ENCODE peak calls at places on chromosomes 5 and 9, in four cellular contexts. One of them, this sample, is unnamed.

GRCh38 chr9:115733318-115733717 is 420.3 kb upstream of the PAPPA start:
- DNase-seq in AG04450: no peak
- DNase-seq in lower lobe of right lung: no peak
- DNase-seq in kidney: no peak
- DNase-seq in this sample: no peak

GRCh38 chr9:35277171-35277520 is 115.3 kb downstream of the UNC13B start:
- DNase-seq in lower lobe of right lung: no peak
- DNase-seq in AG04450: no peak
- DNase-seq in kidney: no peak
- DNase-seq in this sample: no peak

GRCh38 chr5:30981576-30981975 is 211.9 kb upstream of the CDH6 start:
- DNase-seq in AG04450: no peak
- DNase-seq in kidney: no peak
- DNase-seq in lower lobe of right lung: no peak
- DNase-seq in this sample: no peak

GRCh38 chr5:110055301-110055700 is 365.6 kb downstream of the MAN2A1 start:
- DNase-seq in kidney: no peak
- DNase-seq in AG04450: no peak
- DNase-seq in lower lobe of right lung: no peak
- DNase-seq in this sample: no peak

GRCh38 chr9:22111871-22112247 is 102.8 kb upstream of the CDKN2B start:
- DNase-seq in lower lobe of right lung: no peak
- DNase-seq in kidney: no peak
- DNase-seq in AG04450: peak
- DNase-seq in this sample: no peak

GRCh38 chr9:37102476-37102875 is 17.9 kb upstream of the ZCCHC7 start:
- DNase-seq in kidney: no peak
- DNase-seq in AG04450: no peak
- DNase-seq in lower lobe of right lung: no peak
- DNase-seq in this sample: no peak

GRCh38 chr5:174533127-174533453 is 191.3 kb upstream of the MSX2 start:
- DNase-seq in lower lobe of right lung: no peak
- DNase-seq in AG04450: no peak
- DNase-seq in kidney: no peak
- DNase-seq in this sample: no peak

GRCh38 chr5:160685695-160686094 is 166.3 kb downstream of the ATP10B start:
- DNase-seq in AG04450: no peak
- DNase-seq in kidney: no peak
- DNase-seq in lower lobe of right lung: no peak
- DNase-seq in this sample: no peak

GRCh38 chr9:77833686-77834429 is 185.7 kb upstream of the GNA14 start:
- DNase-seq in lower lobe of right lung: no peak
- DNase-seq in AG04450: no peak
- DNase-seq in kidney: no peak
- DNase-seq in this sample: no peak

GRCh38 chr5:172347653-172348052 is 64.1 kb upstream of the UBTD2 start:
- DNase-seq in lower lobe of right lung: no peak
- DNase-seq in kidney: no peak
- DNase-seq in AG04450: peak
- DNase-seq in this sample: no peak

GRCh38 chr5:132369471-132370240 is at the start of gene SLC22A5:
- DNase-seq in kidney: peak
- DNase-seq in lower lobe of right lung: peak
- DNase-seq in AG04450: no peak
- DNase-seq in this sample: peak

GRCh38 chr5:14050821-14051220 is 92.3 kb upstream of the TRIO start:
- DNase-seq in kidney: no peak
- DNase-seq in AG04450: no peak
- DNase-seq in lower lobe of right lung: no peak
- DNase-seq in this sample: no peak

GRCh38 chr5:66356011-66356565 is 212.0 kb downstream of the SREK1 start:
- DNase-seq in kidney: no peak
- DNase-seq in AG04450: no peak
- DNase-seq in lower lobe of right lung: no peak
- DNase-seq in this sample: no peak

GRCh38 chr5:98424681-98425454 is 348.6 kb upstream of the RGMB start:
- DNase-seq in lower lobe of right lung: no peak
- DNase-seq in kidney: no peak
- DNase-seq in AG04450: peak
- DNase-seq in this sample: no peak

GRCh38 chr5:1110260-1110929 is 1.5 kb downstream of the SLC12A7 start:
- DNase-seq in kidney: no peak
- DNase-seq in lower lobe of right lung: no peak
- DNase-seq in AG04450: no peak
- DNase-seq in this sample: peak

GRCh38 chr9:121261107-121261460 is 6.9 kb upstream of the GSN start:
- DNase-seq in AG04450: no peak
- DNase-seq in lower lobe of right lung: no peak
- DNase-seq in kidney: peak
- DNase-seq in this sample: no peak

GRCh38 chr5:180464603-180464970 is 29.6 kb upstream of the CNOT6 start:
- DNase-seq in kidney: no peak
- DNase-seq in lower lobe of right lung: no peak
- DNase-seq in AG04450: no peak
- DNase-seq in this sample: no peak

GRCh38 chr5:59358005-59358404 is 535.5 kb downstream of the PDE4D start:
- DNase-seq in AG04450: no peak
- DNase-seq in lower lobe of right lung: no peak
- DNase-seq in kidney: no peak
- DNase-seq in this sample: no peak

GRCh38 chr9:12775963-12776774 is 1.3 kb downstream of the LURAP1L start:
- DNase-seq in lower lobe of right lung: peak
- DNase-seq in AG04450: peak
- DNase-seq in kidney: peak
- DNase-seq in this sample: peak

GRCh38 chr5:89178576-89178975 is 295.6 kb upstream of the MEF2C start:
- DNase-seq in AG04450: no peak
- DNase-seq in kidney: no peak
- DNase-seq in lower lobe of right lung: no peak
- DNase-seq in this sample: no peak

GRCh38 chr9:135126480-135127187 is 39.2 kb downstream of the OLFM1 start:
- DNase-seq in kidney: no peak
- DNase-seq in lower lobe of right lung: no peak
- DNase-seq in AG04450: no peak
- DNase-seq in this sample: no peak

GRCh38 chr9:85213650-85214607 is 527.8 kb downstream of the AGTPBP1 start:
- DNase-seq in lower lobe of right lung: no peak
- DNase-seq in kidney: no peak
- DNase-seq in AG04450: no peak
- DNase-seq in this sample: no peak

GRCh38 chr5:10276691-10277090 is 26.6 kb downstream of the CCT5 start:
- DNase-seq in lower lobe of right lung: no peak
- DNase-seq in AG04450: no peak
- DNase-seq in kidney: no peak
- DNase-seq in this sample: no peak

GRCh38 chr9:78962186-78962585 is 609.6 kb upstream of the TLE4 start:
- DNase-seq in kidney: no peak
- DNase-seq in AG04450: no peak
- DNase-seq in lower lobe of right lung: no peak
- DNase-seq in this sample: no peak

GRCh38 chr5:131521252-131521651 is 113.8 kb downstream of the RAPGEF6 start:
- DNase-seq in kidney: no peak
- DNase-seq in lower lobe of right lung: no peak
- DNase-seq in AG04450: no peak
- DNase-seq in this sample: no peak

GRCh38 chr9:110638381-110638954 is 30.1 kb upstream of the MUSK start:
- DNase-seq in AG04450: no peak
- DNase-seq in kidney: no peak
- DNase-seq in lower lobe of right lung: no peak
- DNase-seq in this sample: no peak

GRCh38 chr9:35517136-35517535 is 27.2 kb downstream of the RUSC2 start:
- DNase-seq in AG04450: no peak
- DNase-seq in kidney: no peak
- DNase-seq in lower lobe of right lung: no peak
- DNase-seq in this sample: no peak

GRCh38 chr5:157463621-157464407 is 3.8 kb downstream of the NIPAL4 start:
- DNase-seq in lower lobe of right lung: no peak
- DNase-seq in kidney: no peak
- DNase-seq in AG04450: no peak
- DNase-seq in this sample: no peak

GRCh38 chr5:112975721-112976431 is 722 bp upstream of the DCP2 start:
- DNase-seq in kidney: no peak
- DNase-seq in lower lobe of right lung: no peak
- DNase-seq in AG04450: no peak
- DNase-seq in this sample: no peak

GRCh38 chr9:106718996-106719395 is 144.0 kb upstream of the ZNF462 start:
- DNase-seq in kidney: no peak
- DNase-seq in AG04450: peak
- DNase-seq in lower lobe of right lung: no peak
- DNase-seq in this sample: no peak

GRCh38 chr9:135242406-135242805 is 154.9 kb downstream of the OLFM1 start:
- DNase-seq in kidney: peak
- DNase-seq in lower lobe of right lung: peak
- DNase-seq in AG04450: no peak
- DNase-seq in this sample: no peak

DNA sequence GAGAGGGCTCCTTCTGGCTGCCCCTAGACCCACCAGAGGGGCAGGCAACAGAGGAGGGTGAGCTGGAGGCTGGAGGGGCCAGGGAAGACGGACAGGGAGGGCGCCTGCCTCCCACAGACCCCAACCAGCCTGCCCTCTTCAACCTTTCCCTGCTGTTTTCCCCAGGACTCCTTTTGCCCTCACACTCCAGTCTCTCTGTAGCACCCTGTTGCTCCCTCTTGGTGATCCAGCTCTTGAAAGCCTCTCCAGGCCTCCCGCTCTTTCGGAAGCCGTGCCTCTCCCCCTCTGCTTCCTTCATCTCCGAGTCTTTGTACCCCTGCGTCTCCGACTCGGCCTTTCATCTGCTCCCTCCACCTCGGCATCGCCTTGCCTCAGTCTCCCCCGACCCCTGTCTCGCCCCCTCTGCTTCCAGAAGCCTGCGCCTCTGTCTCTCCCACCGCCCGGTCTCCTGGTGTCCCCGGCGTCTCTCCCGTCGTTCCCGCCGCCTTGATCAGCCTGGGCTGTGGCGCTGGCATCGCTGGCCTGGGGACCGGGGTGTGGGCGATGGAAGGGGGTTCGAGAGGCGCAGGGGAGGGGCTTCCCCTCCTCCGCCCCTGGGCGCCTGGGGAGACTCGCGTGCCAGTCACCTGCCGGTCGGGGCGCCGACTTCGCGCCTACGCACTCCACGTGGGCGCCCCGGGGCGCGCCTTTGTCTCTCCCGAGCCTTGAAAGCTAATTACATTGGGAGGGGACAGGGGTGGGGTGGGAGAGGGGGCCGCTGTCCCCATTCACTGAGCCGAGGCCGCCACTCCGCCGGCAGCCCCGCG is 5.3 kb upstream of the PRDM12 start:
- DNase-seq in AG04450: no peak
- DNase-seq in kidney: no peak
- DNase-seq in lower lobe of right lung: no peak
- DNase-seq in this sample: no peak
- H3K4me3 ChIP-seq in AG04450: no peak
- H3K4me3 ChIP-seq in kidney: no peak
- H3K4me3 ChIP-seq in lower lobe of right lung: no peak
- H3K4me3 ChIP-seq in this sample: no peak

DNA sequence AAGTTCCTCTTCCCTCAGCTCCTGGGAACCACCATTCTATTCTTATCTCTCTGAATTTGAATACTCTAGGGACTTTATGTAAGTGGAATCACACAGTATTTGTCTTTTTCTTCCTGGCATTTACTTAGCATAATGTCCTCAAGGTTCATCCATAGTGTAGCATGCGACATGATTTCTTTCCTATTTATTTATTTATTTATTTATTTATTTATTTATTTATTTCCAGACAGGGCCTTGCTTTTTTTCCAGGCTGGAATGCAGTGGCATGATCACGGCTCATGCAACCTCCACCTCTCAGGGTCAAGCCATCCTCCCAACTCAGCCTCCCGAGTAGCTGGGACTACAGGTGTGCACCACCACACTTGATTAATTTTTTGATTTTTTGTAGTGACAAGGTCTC is 142.1 kb downstream of the GPBP1 start:
- DNase-seq in lower lobe of right lung: no peak
- DNase-seq in kidney: no peak
- DNase-seq in AG04450: no peak
- DNase-seq in this sample: no peak
- H3K4me3 ChIP-seq in lower lobe of right lung: no peak
- H3K4me3 ChIP-seq in kidney: no peak
- H3K4me3 ChIP-seq in AG04450: no peak
- H3K4me3 ChIP-seq in this sample: no peak

GRCh38 chr5:151251001-151251551 is 1.9 kb upstream of the GM2A start:
- DNase-seq in kidney: no peak
- DNase-seq in AG04450: no peak
- DNase-seq in lower lobe of right lung: no peak
- DNase-seq in this sample: peak

GRCh38 chr5:151253604-151253948 is 591 bp downstream of the GM2A start:
- DNase-seq in lower lobe of right lung: no peak
- DNase-seq in kidney: no peak
- DNase-seq in AG04450: no peak
- DNase-seq in this sample: no peak

GRCh38 chr5:151252762-151253603 is at the start of gene GM2A:
- DNase-seq in lower lobe of right lung: peak
- DNase-seq in AG04450: peak
- DNase-seq in kidney: peak
- DNase-seq in this sample: peak

GRCh38 chr5:151250346-151251000 is 2.5 kb upstream of the GM2A start:
- DNase-seq in kidney: no peak
- DNase-seq in AG04450: no peak
- DNase-seq in lower lobe of right lung: no peak
- DNase-seq in this sample: no peak

DNA sequence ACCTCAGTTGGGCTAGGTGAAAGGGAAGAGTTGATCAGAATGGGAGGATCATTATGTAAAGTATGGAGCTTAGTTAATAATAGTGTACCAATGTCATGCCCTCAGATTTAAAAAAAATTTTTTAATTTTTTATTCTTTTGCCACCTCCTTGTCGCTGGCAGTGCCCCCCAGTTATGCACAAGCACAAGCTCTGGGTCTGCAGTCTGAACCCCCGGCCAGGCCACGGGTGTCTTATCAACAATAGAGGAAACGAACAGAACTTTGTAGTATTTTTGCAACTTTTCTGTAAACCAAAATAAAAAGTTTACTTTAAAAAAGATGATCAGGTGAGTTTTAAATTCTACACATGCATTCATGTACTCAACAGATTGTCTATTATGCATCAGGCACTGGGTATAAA is 1.4 kb upstream of the GM2A start:
- DNase-seq in lower lobe of right lung: no peak
- DNase-seq in kidney: no peak
- DNase-seq in AG04450: no peak
- DNase-seq in this sample: no peak
- H3K4me3 ChIP-seq in lower lobe of right lung: no peak
- H3K4me3 ChIP-seq in kidney: no peak
- H3K4me3 ChIP-seq in AG04450: no peak
- H3K4me3 ChIP-seq in this sample: no peak

GRCh38 chr9:97547098-97547829 is 45.8 kb downstream of the TMOD1 start:
- DNase-seq in lower lobe of right lung: no peak
- DNase-seq in AG04450: no peak
- DNase-seq in kidney: no peak
- DNase-seq in this sample: no peak

GRCh38 chr9:97548819-97549540 is 47.5 kb downstream of the TMOD1 start:
- DNase-seq in kidney: no peak
- DNase-seq in lower lobe of right lung: no peak
- DNase-seq in AG04450: no peak
- DNase-seq in this sample: no peak

GRCh38 chr9:97545507-97545906 is 44.0 kb downstream of the TMOD1 start:
- DNase-seq in AG04450: no peak
- DNase-seq in lower lobe of right lung: no peak
- DNase-seq in kidney: no peak
- DNase-seq in this sample: no peak

GRCh38 chr9:97548379-97548778 is 46.9 kb downstream of the TMOD1 start:
- DNase-seq in lower lobe of right lung: no peak
- DNase-seq in AG04450: no peak
- DNase-seq in kidney: no peak
- DNase-seq in this sample: no peak

GRCh38 chr9:97543568-97543967 is 42.1 kb downstream of the TMOD1 start:
- DNase-seq in AG04450: no peak
- DNase-seq in lower lobe of right lung: no peak
- DNase-seq in kidney: no peak
- DNase-seq in this sample: no peak
- H3K4me3 ChIP-seq in AG04450: no peak
- H3K4me3 ChIP-seq in lower lobe of right lung: no peak
- H3K4me3 ChIP-seq in kidney: no peak
- H3K4me3 ChIP-seq in this sample: no peak